ENCODE peak calls at places on chromosomes 2 and 18, in seven cellular contexts. C is H9, Z is neuronal stem cell, M is IMR-90, O is mesenchymal stem cell, N is H1, P is trophoblast cell. I is an unnamed sample.

GRCh38 chr18:13035249-13035914 is 44.2 kb downstream of the CEP192 start:
- DNase-seq in C (no peak), Z (no peak), M (peak), O (no peak), N (no peak), P (no peak), I (no peak)

GRCh38 chr18:56152547-56152946 is 485.8 kb downstream of the TXNL1 start:
- DNase-seq in C (no peak), Z (no peak), M (no peak), O (no peak), N (no peak), P (no peak), I (no peak)

GRCh38 chr18:9919564-9920232 is 5.9 kb downstream of the VAPA start:
- DNase-seq in C (no peak), Z (no peak), M (no peak), O (no peak), N (no peak), P (no peak), I (no peak)

GRCh38 chr18:73365018-73365417 is 497.2 kb upstream of the NETO1 start:
- DNase-seq in C (no peak), Z (no peak), M (peak), O (no peak), N (no peak), P (no peak), I (no peak)

GRCh38 chr18:10750386-10751035 is 224.7 kb downstream of the NAPG start:
- DNase-seq in C (no peak), Z (no peak), M (peak), O (no peak), N (no peak), P (no peak), I (no peak)

GRCh38 chr2:205665791-205666190 is 16.5 kb upstream of the NRP2 start:
- DNase-seq in C (no peak), Z (no peak), M (no peak), O (no peak), N (no peak), P (peak), I (no peak)

GRCh38 chr2:19350678-19351401 is 7.6 kb downstream of the OSR1 start:
- DNase-seq in C (no peak), Z (no peak), M (no peak), O (no peak), N (no peak), P (no peak), I (no peak)

GRCh38 chr2:238239872-238240760 is at the start of gene HES6:
- DNase-seq in C (peak), Z (peak), M (peak), O (peak), N (peak), P (peak), I (peak)

GRCh38 chr2:105712981-105713596 is 31.6 kb upstream of the NCK2 start:
- DNase-seq in C (no peak), Z (no peak), M (peak), O (no peak), N (no peak), P (no peak), I (peak)

GRCh38 chr2:224308267-224308911 is 93.5 kb downstream of the FAM124B start:
- DNase-seq in C (no peak), Z (no peak), M (no peak), O (peak), N (no peak), P (no peak), I (no peak)

GRCh38 chr2:176081993-176082884 is 1.5 kb downstream of the EVX2 start:
- DNase-seq in C (peak), Z (no peak), M (no peak), O (no peak), N (peak), P (no peak), I (peak)

GRCh38 chr2:57570961-57571360 is 475.6 kb upstream of the VRK2 start:
- DNase-seq in C (no peak), Z (no peak), M (no peak), O (no peak), N (no peak), P (no peak), I (no peak)

GRCh38 chr2:224556381-224556780 is 28.8 kb downstream of the CUL3 start:
- DNase-seq in C (no peak), Z (no peak), M (no peak), O (no peak), N (no peak), P (no peak), I (no peak)

GRCh38 chr2:172336681-172337080 is 90.7 kb upstream of the ITGA6 start:
- DNase-seq in C (no peak), Z (no peak), M (peak), O (no peak), N (no peak), P (no peak), I (no peak)

GRCh38 chr18:79117380-79117779 is 48.2 kb downstream of the ATP9B start:
- DNase-seq in C (no peak), Z (no peak), M (peak), O (peak), N (no peak), P (no peak), I (no peak)

GRCh38 chr2:24894750-24895149 is 25.3 kb downstream of the ADCY3 start:
- DNase-seq in C (no peak), Z (no peak), M (no peak), O (no peak), N (no peak), P (no peak), I (no peak)
- H3K9ac ChIP-seq in C (no peak), Z (no peak), M (no peak), O (no peak), N (no peak), P (no peak), I (no peak)

GRCh38 chr18:45061359-45061758 is 380.7 kb downstream of the SETBP1 start:
- DNase-seq in C (no peak), Z (no peak), M (no peak), O (no peak), N (no peak), P (no peak), I (no peak)

GRCh38 chr18:45060102-45060501 is 379.4 kb downstream of the SETBP1 start:
- DNase-seq in C (no peak), Z (no peak), M (no peak), O (peak), N (no peak), P (no peak), I (no peak)

GRCh38 chr18:45066868-45067267 is 386.2 kb downstream of the SETBP1 start:
- DNase-seq in C (no peak), Z (no peak), M (no peak), O (no peak), N (no peak), P (no peak), I (no peak)

GRCh38 chr18:45066210-45066609 is 385.5 kb downstream of the SETBP1 start:
- DNase-seq in C (no peak), Z (no peak), M (no peak), O (no peak), N (no peak), P (no peak), I (no peak)

DNA sequence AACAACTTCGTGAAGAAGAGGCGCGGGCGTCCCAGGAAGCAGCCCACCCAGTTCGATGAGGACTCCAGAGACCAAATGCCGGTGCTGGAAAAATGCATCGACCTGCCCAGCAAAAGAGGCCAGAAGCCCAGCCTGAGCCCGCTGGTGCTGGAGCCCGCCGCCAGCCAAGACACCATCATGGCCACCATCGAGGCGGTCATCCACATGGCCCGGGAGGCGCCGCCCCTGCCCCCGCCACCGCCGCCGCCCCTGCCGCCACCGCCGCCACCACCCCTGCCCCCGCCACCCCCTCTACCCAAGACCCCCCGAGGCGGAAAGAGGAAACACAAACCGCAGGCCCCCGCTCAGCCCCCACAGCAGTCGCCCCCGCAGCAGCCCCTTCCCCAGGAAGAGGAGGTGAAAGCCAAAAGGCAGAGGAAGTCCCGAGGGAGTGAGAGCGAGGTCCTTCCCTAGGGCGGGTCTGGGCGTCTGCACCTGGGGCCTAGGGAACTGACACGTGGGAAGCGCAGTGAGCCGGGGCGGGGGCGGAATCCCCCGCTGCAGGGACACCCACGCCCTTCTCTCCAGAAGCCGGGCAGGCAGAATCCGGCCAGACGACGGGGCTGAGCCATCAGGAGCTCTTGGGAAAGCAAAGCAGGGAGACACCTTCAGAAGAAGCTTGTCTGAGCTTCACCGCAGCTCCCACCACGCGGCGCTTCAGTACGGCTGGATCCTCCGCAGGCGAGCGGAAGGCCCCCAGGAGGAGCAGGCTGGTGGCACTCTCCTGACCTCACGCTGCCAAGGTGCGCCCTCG is 382.8 kb downstream of the SETBP1 start:
- DNase-seq in C (peak), Z (no peak), M (no peak), O (no peak), N (no peak), P (no peak), I (no peak)
- H4K8ac ChIP-seq in C (no peak), Z (no peak), M (no peak), O (no peak), N (peak), P (no peak), I (no peak)

GRCh38 chr18:23740105-23740830 is 51.0 kb downstream of the LAMA3 start:
- DNase-seq in C (no peak), Z (no peak), M (no peak), O (peak), N (no peak), P (no peak), I (no peak)
- H3K27ac ChIP-seq in C (no peak), Z (no peak), M (no peak), O (no peak), N (no peak), P (no peak), I (no peak)

GRCh38 chr2:216525972-216526371 is 27.3 kb downstream of the RPL37A start:
- DNase-seq in C (no peak), Z (no peak), M (no peak), O (no peak), N (no peak), P (no peak), I (no peak)
- H3K9ac ChIP-seq in C (no peak), Z (no peak), M (no peak), O (no peak), N (no peak), P (no peak), I (no peak)

GRCh38 chr2:69428981-69429380 is 8.3 kb downstream of the NFU1 start:
- DNase-seq in C (no peak), Z (no peak), M (peak), O (no peak), N (peak), P (no peak), I (no peak)

GRCh38 chr2:69424410-69424809 is 12.8 kb downstream of the NFU1 start:
- DNase-seq in C (no peak), Z (no peak), M (no peak), O (no peak), N (no peak), P (no peak), I (no peak)

GRCh38 chr2:69434753-69435152 is 2.5 kb downstream of the NFU1 start:
- DNase-seq in C (no peak), Z (no peak), M (no peak), O (no peak), N (no peak), P (no peak), I (no peak)

GRCh38 chr2:69429491-69430183 is 7.6 kb downstream of the NFU1 start:
- DNase-seq in C (no peak), Z (no peak), M (no peak), O (no peak), N (peak), P (no peak), I (no peak)
- H4K8ac ChIP-seq in C (no peak), Z (no peak), M (no peak), O (no peak), N (no peak), P (no peak), I (no peak)

GRCh38 chr2:136253288-136254004 is 135.5 kb upstream of the CXCR4 start:
- DNase-seq in C (no peak), Z (no peak), M (no peak), O (no peak), N (no peak), P (no peak), I (no peak)
- H3K27ac ChIP-seq in C (no peak), Z (no peak), M (no peak), O (no peak), N (no peak), P (no peak), I (no peak)

DNA sequence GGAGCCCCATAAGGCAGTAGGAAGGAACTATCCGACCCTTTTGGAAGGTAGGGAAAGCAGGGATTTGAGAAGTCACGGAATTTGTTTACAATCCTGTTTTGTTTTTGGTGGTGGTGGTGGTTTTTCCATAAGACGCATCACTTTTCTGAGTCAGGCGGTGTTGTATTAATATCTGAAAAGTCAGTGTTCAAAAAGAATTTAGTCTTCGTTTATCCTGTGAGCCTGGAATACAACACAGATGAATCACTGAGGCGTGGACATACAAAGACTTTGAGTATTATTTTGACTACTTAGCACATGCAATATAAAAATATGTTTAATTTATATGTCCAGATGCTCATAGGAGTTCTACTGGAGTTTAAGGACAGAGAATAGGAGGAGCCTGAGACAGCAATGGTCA is 780 bp downstream of the ZNF892 start:
- DNase-seq in C (no peak), Z (no peak), M (peak), O (no peak), N (no peak), P (no peak), I (no peak)
- H3K9ac ChIP-seq in C (peak), Z (no peak), M (peak), O (peak), N (no peak), P (no peak), I (peak)

DNA sequence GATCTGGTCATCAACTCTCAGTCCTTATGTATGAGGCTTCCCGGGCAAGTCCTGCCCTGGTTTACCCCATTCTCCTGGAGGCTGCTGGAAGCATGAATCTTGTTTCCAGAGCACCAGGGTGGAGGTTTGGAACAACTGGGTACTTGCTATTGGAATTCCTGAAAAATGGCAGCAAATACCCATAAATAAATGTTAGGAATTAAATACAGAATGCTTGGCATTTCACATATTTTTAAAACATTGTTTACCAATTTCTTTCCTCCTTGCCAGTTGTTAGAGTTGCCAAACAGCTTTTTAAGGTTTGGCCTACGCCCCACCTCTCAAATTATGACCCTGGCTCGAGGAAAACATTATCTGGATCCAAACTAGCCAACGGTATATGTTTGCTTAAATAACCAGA is 90.6 kb upstream of the ZCCHC2 start:
- DNase-seq in C (no peak), Z (no peak), M (no peak), O (no peak), N (no peak), P (no peak), I (no peak)
- H4K8ac ChIP-seq in C (no peak), Z (no peak), M (no peak), O (no peak), N (no peak), P (no peak), I (no peak)

GRCh38 chr2:61689526-61689925 is 151.4 kb upstream of the XPO1 start:
- DNase-seq in C (no peak), Z (no peak), M (peak), O (peak), N (no peak), P (no peak), I (no peak)
- H3K27ac ChIP-seq in C (no peak), Z (no peak), M (no peak), O (no peak), N (no peak), P (no peak), I (no peak)

GRCh38 chr2:231685349-231686191 is 22.8 kb upstream of the PTMA start:
- DNase-seq in C (peak), Z (no peak), M (no peak), O (no peak), N (no peak), P (no peak), I (peak)
- H3K9ac ChIP-seq in C (no peak), Z (peak), M (no peak), O (no peak), N (no peak), P (no peak), I (no peak)

I was measured in mesendoderm.